ENCODE peak calls at places on chromosomes 1 and 21, in four cellular contexts. One of them, this sample, is unnamed.

GRCh38 chr1:6121021-6121421 is 59.1 kb downstream of the CHD5 start:
- DNase-seq in pons: no peak
- DNase-seq in activated CD4-positive, alpha-beta T cell treated with anti-CD3 and anti-CD28 coated beads for 36 hours: no peak
- DNase-seq in activated CD8-positive, alpha-beta T cell treated with anti-CD3 and anti-CD28 coated beads for 36 hours: no peak
- DNase-seq in this sample: no peak

GRCh38 chr1:89604414-89604735 is 28.5 kb upstream of the LRRC8C start:
- DNase-seq in activated CD8-positive, alpha-beta T cell treated with anti-CD3 and anti-CD28 coated beads for 36 hours: peak; percentile 51
- DNase-seq in pons: no peak
- DNase-seq in activated CD4-positive, alpha-beta T cell treated with anti-CD3 and anti-CD28 coated beads for 36 hours: peak; percentile 62
- DNase-seq in this sample: no peak

GRCh38 chr1:20717452-20718342 is at the start of gene KIF17:
- DNase-seq in pons: no peak
- DNase-seq in activated CD8-positive, alpha-beta T cell treated with anti-CD3 and anti-CD28 coated beads for 36 hours: peak; percentile 56
- DNase-seq in activated CD4-positive, alpha-beta T cell treated with anti-CD3 and anti-CD28 coated beads for 36 hours: peak; percentile 77
- DNase-seq in this sample: peak; percentile 53

GRCh38 chr1:43293896-43294760 is 6.7 kb upstream of the TIE1 start:
- DNase-seq in activated CD8-positive, alpha-beta T cell treated with anti-CD3 and anti-CD28 coated beads for 36 hours: no peak
- DNase-seq in pons: peak; percentile 98
- DNase-seq in activated CD4-positive, alpha-beta T cell treated with anti-CD3 and anti-CD28 coated beads for 36 hours: no peak
- DNase-seq in this sample: no peak

GRCh38 chr1:89701746-89702241 is 68.9 kb downstream of the LRRC8C start:
- DNase-seq in pons: no peak
- DNase-seq in activated CD8-positive, alpha-beta T cell treated with anti-CD3 and anti-CD28 coated beads for 36 hours: peak; percentile 87
- DNase-seq in activated CD4-positive, alpha-beta T cell treated with anti-CD3 and anti-CD28 coated beads for 36 hours: peak; percentile 38
- DNase-seq in this sample: no peak

GRCh38 chr1:34928066-34928864 is 1.2 kb downstream of the DLGAP3 start:
- DNase-seq in pons: no peak
- DNase-seq in activated CD8-positive, alpha-beta T cell treated with anti-CD3 and anti-CD28 coated beads for 36 hours: no peak
- DNase-seq in activated CD4-positive, alpha-beta T cell treated with anti-CD3 and anti-CD28 coated beads for 36 hours: peak; percentile 15
- DNase-seq in this sample: peak; percentile 76

GRCh38 chr1:100719490-100719889 is at the start of gene VCAM1:
- DNase-seq in pons: no peak
- DNase-seq in activated CD4-positive, alpha-beta T cell treated with anti-CD3 and anti-CD28 coated beads for 36 hours: no peak
- DNase-seq in activated CD8-positive, alpha-beta T cell treated with anti-CD3 and anti-CD28 coated beads for 36 hours: peak; percentile 33
- DNase-seq in this sample: no peak

GRCh38 chr1:74771913-74772515 is 39.1 kb downstream of the TYW3 start:
- DNase-seq in activated CD8-positive, alpha-beta T cell treated with anti-CD3 and anti-CD28 coated beads for 36 hours: peak; percentile 27
- DNase-seq in activated CD4-positive, alpha-beta T cell treated with anti-CD3 and anti-CD28 coated beads for 36 hours: peak; percentile 27
- DNase-seq in pons: peak; percentile 74
- DNase-seq in this sample: peak; percentile 53

GRCh38 chr1:223670458-223671159 is 5.1 kb upstream of the CAPN8 start:
- DNase-seq in pons: peak; percentile 27
- DNase-seq in activated CD8-positive, alpha-beta T cell treated with anti-CD3 and anti-CD28 coated beads for 36 hours: peak; percentile 48
- DNase-seq in activated CD4-positive, alpha-beta T cell treated with anti-CD3 and anti-CD28 coated beads for 36 hours: peak; percentile 47
- DNase-seq in this sample: peak; percentile 33

GRCh38 chr1:39720094-39720999 is 18.3 kb upstream of the PPIE start:
- DNase-seq in pons: peak; percentile 64
- DNase-seq in activated CD8-positive, alpha-beta T cell treated with anti-CD3 and anti-CD28 coated beads for 36 hours: no peak
- DNase-seq in activated CD4-positive, alpha-beta T cell treated with anti-CD3 and anti-CD28 coated beads for 36 hours: no peak
- DNase-seq in this sample: peak; percentile 87

GRCh38 chr1:41917835-41918449 is 780 bp downstream of the HIVEP3 start:
- DNase-seq in pons: peak; percentile 23
- DNase-seq in activated CD8-positive, alpha-beta T cell treated with anti-CD3 and anti-CD28 coated beads for 36 hours: peak; percentile 59
- DNase-seq in activated CD4-positive, alpha-beta T cell treated with anti-CD3 and anti-CD28 coated beads for 36 hours: peak; percentile 69
- DNase-seq in this sample: peak; percentile 53

GRCh38 chr1:47351305-47351704 is 17.7 kb downstream of the CMPK1 start:
- DNase-seq in activated CD4-positive, alpha-beta T cell treated with anti-CD3 and anti-CD28 coated beads for 36 hours: no peak
- DNase-seq in activated CD8-positive, alpha-beta T cell treated with anti-CD3 and anti-CD28 coated beads for 36 hours: peak; percentile 9
- DNase-seq in pons: no peak
- DNase-seq in this sample: no peak

GRCh38 chr1:37239225-37239740 is 205.0 kb upstream of the GRIK3 start:
- DNase-seq in activated CD8-positive, alpha-beta T cell treated with anti-CD3 and anti-CD28 coated beads for 36 hours: no peak
- DNase-seq in activated CD4-positive, alpha-beta T cell treated with anti-CD3 and anti-CD28 coated beads for 36 hours: no peak
- DNase-seq in pons: no peak
- DNase-seq in this sample: no peak

GRCh38 chr1:115198938-115199337 is 109.6 kb upstream of the TSPAN2 start:
- DNase-seq in activated CD8-positive, alpha-beta T cell treated with anti-CD3 and anti-CD28 coated beads for 36 hours: no peak
- DNase-seq in pons: peak; percentile 9
- DNase-seq in activated CD4-positive, alpha-beta T cell treated with anti-CD3 and anti-CD28 coated beads for 36 hours: no peak
- DNase-seq in this sample: no peak

GRCh38 chr1:27379564-27380132 is 3.5 kb downstream of the CD164L2 start:
- DNase-seq in activated CD4-positive, alpha-beta T cell treated with anti-CD3 and anti-CD28 coated beads for 36 hours: no peak
- DNase-seq in activated CD8-positive, alpha-beta T cell treated with anti-CD3 and anti-CD28 coated beads for 36 hours: no peak
- DNase-seq in pons: no peak
- DNase-seq in this sample: no peak

GRCh38 chr1:66553846-66554245 is 19.9 kb downstream of the SGIP1 start:
- DNase-seq in activated CD8-positive, alpha-beta T cell treated with anti-CD3 and anti-CD28 coated beads for 36 hours: no peak
- DNase-seq in pons: no peak
- DNase-seq in activated CD4-positive, alpha-beta T cell treated with anti-CD3 and anti-CD28 coated beads for 36 hours: no peak
- DNase-seq in this sample: no peak

GRCh38 chr1:214378492-214378891 is 97.5 kb downstream of the SMYD2 start:
- DNase-seq in pons: no peak
- DNase-seq in activated CD4-positive, alpha-beta T cell treated with anti-CD3 and anti-CD28 coated beads for 36 hours: no peak
- DNase-seq in activated CD8-positive, alpha-beta T cell treated with anti-CD3 and anti-CD28 coated beads for 36 hours: no peak
- DNase-seq in this sample: no peak

GRCh38 chr1:229406798-229407197 is 27.1 kb downstream of the ACTA1 start:
- DNase-seq in pons: no peak
- DNase-seq in activated CD4-positive, alpha-beta T cell treated with anti-CD3 and anti-CD28 coated beads for 36 hours: no peak
- DNase-seq in activated CD8-positive, alpha-beta T cell treated with anti-CD3 and anti-CD28 coated beads for 36 hours: no peak
- DNase-seq in this sample: no peak

GRCh38 chr1:42952353-42953001 is 6.2 kb downstream of the SLC2A1 start:
- DNase-seq in pons: no peak
- DNase-seq in activated CD4-positive, alpha-beta T cell treated with anti-CD3 and anti-CD28 coated beads for 36 hours: no peak
- DNase-seq in activated CD8-positive, alpha-beta T cell treated with anti-CD3 and anti-CD28 coated beads for 36 hours: no peak
- DNase-seq in this sample: no peak

GRCh38 chr1:6038603-6039002 is 7.1 kb upstream of the KCNAB2 start:
- DNase-seq in pons: no peak
- DNase-seq in activated CD4-positive, alpha-beta T cell treated with anti-CD3 and anti-CD28 coated beads for 36 hours: no peak
- DNase-seq in activated CD8-positive, alpha-beta T cell treated with anti-CD3 and anti-CD28 coated beads for 36 hours: no peak
- DNase-seq in this sample: no peak

GRCh38 chr21:36646645-36647044 is 52.3 kb upstream of the SIM2 start:
- DNase-seq in activated CD4-positive, alpha-beta T cell treated with anti-CD3 and anti-CD28 coated beads for 36 hours: no peak
- DNase-seq in pons: no peak
- DNase-seq in activated CD8-positive, alpha-beta T cell treated with anti-CD3 and anti-CD28 coated beads for 36 hours: no peak
- DNase-seq in this sample: no peak

GRCh38 chr1:93079685-93080141 is 630 bp downstream of the MTF2 start:
- DNase-seq in activated CD4-positive, alpha-beta T cell treated with anti-CD3 and anti-CD28 coated beads for 36 hours: peak; percentile 53
- DNase-seq in activated CD8-positive, alpha-beta T cell treated with anti-CD3 and anti-CD28 coated beads for 36 hours: peak; percentile 61
- DNase-seq in pons: no peak
- DNase-seq in this sample: peak; percentile 52